ENCODE peak calls at places on chromosomes 5 and 9, in nine cellular contexts. S is uterus, Q is progenitor cell of endocrine pancreas, M is MM.1S, T is GM13976, V is brain microvascular endothelial cell, D is stomach, U is H9, O is SK-N-SH. J is an unnamed sample.

GRCh38 chr5:88287846-88288588 is 19.4 kb upstream of the TMEM161B start:
- DNase-seq in S (no peak), Q (no peak), M (no peak), T (no peak), V (no peak), D (no peak), U (no peak), O (no peak), J (no peak)

GRCh38 chr9:127786773-127787123 is 914 bp downstream of the CDK9 start:
- DNase-seq in S (no peak), Q (no peak), M (no peak), T (no peak), V (no peak), D (no peak), U (no peak), O (no peak), J (no peak)

GRCh38 chr9:134041649-134041962 is 16.3 kb downstream of the BRD3OS start:
- DNase-seq in S (no peak), Q (no peak), M (no peak), T (no peak), V (no peak), D (no peak), U (no peak), O (no peak), J (no peak)

GRCh38 chr5:112933651-112934365 is 11.8 kb upstream of the REEP5 start:
- DNase-seq in S (no peak), Q (no peak), M (no peak), T (no peak), V (no peak), D (no peak), U (no peak), O (no peak), J (no peak)

GRCh38 chr5:157455057-157455456 is 5.0 kb upstream of the NIPAL4 start:
- DNase-seq in S (no peak), Q (no peak), M (no peak), T (no peak), V (no peak), D (no peak), U (peak), O (no peak), J (no peak)

GRCh38 chr5:40361378-40361777 is 318.3 kb upstream of the PTGER4 start:
- DNase-seq in S (no peak), Q (no peak), M (no peak), T (no peak), V (no peak), D (no peak), U (no peak), O (no peak), J (no peak)

GRCh38 chr5:141050622-141051525 is at the start of gene PCDHB1:
- DNase-seq in S (no peak), Q (no peak), M (no peak), T (no peak), V (no peak), D (no peak), U (peak), O (peak), J (peak)

GRCh38 chr9:104958756-104959155 is 30.8 kb upstream of the ABCA1 start:
- DNase-seq in S (no peak), Q (no peak), M (no peak), T (no peak), V (no peak), D (no peak), U (no peak), O (no peak), J (no peak)

GRCh38 chr5:135745897-135746500 is 88.5 kb upstream of the SLC25A48 start:
- DNase-seq in S (no peak), Q (no peak), M (no peak), T (no peak), V (no peak), D (no peak), U (peak), O (no peak), J (no peak)

GRCh38 chr9:127898433-127899199 is 787 bp downstream of the ST6GALNAC6 start:
- DNase-seq in S (peak), Q (no peak), M (no peak), T (peak), V (peak), D (no peak), U (peak), O (peak), J (peak)

GRCh38 chr9:93136011-93136440 is 2.0 kb upstream of the NINJ1 start:
- DNase-seq in S (no peak), Q (no peak), M (no peak), T (no peak), V (peak), D (no peak), U (no peak), O (no peak), J (no peak)

GRCh38 chr9:109926321-109926959 is 146.4 kb downstream of the PALM2AKAP2 start:
- DNase-seq in S (no peak), Q (no peak), M (no peak), T (no peak), V (no peak), D (no peak), U (no peak), O (no peak), J (no peak)

GRCh38 chr9:78519786-78520185 is 222.9 kb downstream of the PSAT1 start:
- DNase-seq in S (no peak), Q (no peak), M (no peak), T (no peak), V (no peak), D (no peak), U (no peak), O (no peak), J (no peak)

GRCh38 chr9:78144663-78145377 is 91.1 kb upstream of the CEP78 start:
- DNase-seq in S (no peak), Q (no peak), M (no peak), T (no peak), V (no peak), D (no peak), U (no peak), O (no peak), J (no peak)

GRCh38 chr5:142012792-142013388 is at the start of gene GNPDA1:
- DNase-seq in S (peak), Q (peak), M (peak), T (peak), V (peak), D (peak), U (peak), O (peak), J (peak)

GRCh38 chr9:111305914-111306313 is 24.1 kb downstream of the OR2K2 start:
- DNase-seq in S (no peak), Q (no peak), M (no peak), T (no peak), V (no peak), D (no peak), U (no peak), O (no peak), J (no peak)

GRCh38 chr5:129904102-129904666 is at the start of gene CHSY3:
- DNase-seq in S (peak), Q (peak), M (peak), T (peak), V (peak), D (peak), U (peak), O (peak), J (peak)

GRCh38 chr5:150764530-150764929 is 5.7 kb upstream of the DCTN4 start:
- DNase-seq in S (no peak), Q (no peak), M (no peak), T (no peak), V (no peak), D (no peak), U (no peak), O (no peak), J (no peak)

GRCh38 chr9:74497750-74498615 is 848 bp downstream of the RORB start:
- DNase-seq in S (no peak), Q (no peak), M (peak), T (peak), V (no peak), D (no peak), U (peak), O (peak), J (peak)

GRCh38 chr5:33968133-33969005 is 16.1 kb downstream of the SLC45A2 start:
- DNase-seq in S (no peak), Q (no peak), M (peak), T (no peak), V (no peak), D (no peak), U (no peak), O (peak), J (no peak)

GRCh38 chr9:136847065-136847826 is 2.0 kb upstream of the PHPT1 start:
- DNase-seq in S (no peak), Q (no peak), M (no peak), T (peak), V (peak), D (peak), U (peak), O (peak), J (peak)

GRCh38 chr9:20941177-20941690 is 90.2 kb downstream of the HACD4 start:
- DNase-seq in S (peak), Q (peak), M (peak), T (peak), V (peak), D (peak), U (peak), O (peak), J (no peak)

GRCh38 chr9:20754556-20754955 is 70.5 kb downstream of the FOCAD start:
- DNase-seq in S (no peak), Q (no peak), M (no peak), T (no peak), V (no peak), D (no peak), U (no peak), O (no peak), J (no peak)

GRCh38 chr9:82382887-82383616 is 394.5 kb downstream of the SPATA31D1 start:
- DNase-seq in S (no peak), Q (no peak), M (no peak), T (no peak), V (peak), D (no peak), U (no peak), O (no peak), J (no peak)

GRCh38 chr5:145982572-145983314 is 46.4 kb downstream of the SH3RF2 start:
- DNase-seq in S (no peak), Q (no peak), M (no peak), T (no peak), V (no peak), D (no peak), U (no peak), O (no peak), J (no peak)

GRCh38 chr5:133421394-133421793 is 190.9 kb downstream of the FSTL4 start:
- DNase-seq in S (no peak), Q (no peak), M (no peak), T (peak), V (peak), D (no peak), U (peak), O (peak), J (no peak)

GRCh38 chr9:17810728-17811634 is 232.1 kb downstream of the SH3GL2 start:
- DNase-seq in S (peak), Q (peak), M (peak), T (peak), V (peak), D (peak), U (no peak), O (peak), J (peak)

GRCh38 chr5:136981936-136982335 is 517.2 kb downstream of the SPOCK1 start:
- DNase-seq in S (no peak), Q (no peak), M (no peak), T (no peak), V (no peak), D (no peak), U (no peak), O (no peak), J (no peak)

GRCh38 chr9:9625248-9625647 is 987.6 kb downstream of the PTPRD start:
- DNase-seq in S (no peak), Q (no peak), M (no peak), T (no peak), V (no peak), D (no peak), U (no peak), O (no peak), J (no peak)

GRCh38 chr5:13664377-13664776 is 280.1 kb downstream of the DNAH5 start:
- DNase-seq in S (no peak), Q (no peak), M (no peak), T (no peak), V (peak), D (no peak), U (no peak), O (no peak), J (no peak)

GRCh38 chr5:95783661-95784060 is 38.9 kb downstream of the GLRX start:
- DNase-seq in S (no peak), Q (no peak), M (no peak), T (no peak), V (no peak), D (no peak), U (no peak), O (peak), J (no peak)
- TF ChIP-seq CTCF in S (no peak), Q (no peak), M (no peak), T (no peak), V (no peak), D (no peak), U (no peak), O (no peak), J (no peak)

GRCh38 chr9:404229-404628 is 189.6 kb downstream of the DOCK8 start:
- DNase-seq in S (no peak), Q (no peak), M (no peak), T (no peak), V (no peak), D (no peak), U (no peak), O (no peak), J (no peak)

DNA sequence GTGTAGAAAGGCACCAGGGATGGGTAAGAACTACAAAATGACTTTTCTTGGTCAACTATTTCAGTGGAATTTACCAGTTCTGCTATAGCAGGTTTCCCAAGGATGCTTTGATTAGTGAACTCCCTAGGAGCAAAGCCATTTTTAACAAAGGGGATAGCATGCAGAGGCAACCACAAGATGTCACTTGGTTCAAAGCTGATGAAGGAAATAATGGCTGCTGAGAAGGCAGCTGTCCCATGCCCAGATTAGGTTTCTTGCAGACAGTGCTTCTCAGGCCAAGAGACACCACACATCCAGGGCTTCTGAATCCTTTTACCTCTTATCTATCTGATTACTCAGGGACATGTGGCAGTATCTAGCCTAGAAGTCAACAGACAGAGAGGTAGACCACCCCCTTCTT is 192.6 kb downstream of the DOCK8 start:
- DNase-seq in S (no peak), Q (no peak), M (no peak), T (no peak), V (no peak), D (no peak), U (no peak), O (no peak), J (no peak)
- TF ChIP-seq CTCF in S (peak), Q (no peak), M (no peak), T (no peak), V (no peak), D (no peak), U (peak), O (no peak), J (no peak)

DNA sequence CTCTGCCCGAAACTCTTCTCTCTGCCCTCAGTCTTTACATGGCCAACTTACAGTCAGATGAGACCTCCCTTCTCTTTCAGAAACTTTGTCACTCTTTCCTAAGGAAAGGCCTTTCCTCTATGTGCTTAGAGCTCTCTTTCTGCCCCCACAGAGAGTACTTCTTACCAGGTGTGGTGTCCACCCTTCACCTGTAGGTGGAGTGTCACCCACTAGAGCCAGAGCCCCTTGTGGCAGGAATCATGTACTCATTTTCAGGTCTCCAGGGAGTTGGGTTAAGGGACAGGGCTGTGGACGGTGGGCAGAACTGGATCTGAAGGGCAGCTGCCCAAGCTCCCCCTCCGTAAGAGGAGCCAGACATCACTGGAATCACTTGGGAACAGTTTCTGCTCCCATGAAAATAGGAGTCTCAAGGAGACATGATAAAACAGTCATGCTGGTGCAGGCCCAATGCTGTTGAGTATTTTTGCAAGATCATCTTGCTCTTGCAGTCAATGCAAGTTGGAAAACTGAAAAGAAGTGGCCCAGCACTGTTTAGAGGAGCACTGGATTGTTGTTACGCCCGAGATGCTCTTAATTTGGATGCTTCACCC is 436.7 kb downstream of the ZSWIM6 start:
- DNase-seq in S (no peak), Q (peak), M (peak), T (peak), V (peak), D (peak), U (peak), O (peak), J (no peak)
- TF ChIP-seq CTCF in S (no peak), Q (peak), M (peak), T (peak), V (peak), D (peak), U (peak), O (peak), J (peak)

DNA sequence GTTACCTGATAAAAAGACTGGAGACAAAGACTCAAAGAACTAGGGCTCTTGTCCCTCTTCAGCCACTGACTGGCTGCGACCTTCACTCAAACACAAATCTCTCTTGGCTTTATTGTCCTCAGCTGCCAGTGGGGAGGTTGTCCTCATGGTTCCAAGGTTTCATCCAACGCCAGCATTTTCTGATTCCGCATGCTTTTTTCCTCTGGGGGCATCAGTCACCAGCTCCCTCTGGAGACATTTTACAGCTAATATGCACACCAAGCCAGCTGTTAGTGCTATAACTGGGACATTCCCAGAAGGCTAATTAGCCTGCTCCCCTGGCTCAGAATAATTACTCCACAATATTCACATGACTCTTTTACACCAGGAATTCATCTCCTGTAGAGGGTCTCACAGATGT is 193.5 kb upstream of the ANKRD55 start:
- DNase-seq in S (no peak), Q (no peak), M (no peak), T (no peak), V (no peak), D (no peak), U (no peak), O (no peak), J (no peak)
- TF ChIP-seq CTCF in S (no peak), Q (no peak), M (no peak), T (no peak), V (no peak), D (no peak), U (no peak), O (no peak), J (no peak)

GRCh38 chr9:115849679-115850412 is 303.7 kb upstream of the PAPPA start:
- DNase-seq in S (no peak), Q (no peak), M (peak), T (no peak), V (no peak), D (peak), U (no peak), O (no peak), J (no peak)
- TF ChIP-seq CTCF in S (no peak), Q (no peak), M (no peak), T (no peak), V (no peak), D (no peak), U (no peak), O (no peak), J (no peak)

GRCh38 chr9:107039546-107039945 is 176.6 kb downstream of the ZNF462 start:
- DNase-seq in S (no peak), Q (no peak), M (no peak), T (no peak), V (peak), D (no peak), U (no peak), O (no peak), J (no peak)

GRCh38 chr9:107044872-107045271 is 181.9 kb downstream of the ZNF462 start:
- DNase-seq in S (no peak), Q (no peak), M (no peak), T (no peak), V (no peak), D (no peak), U (no peak), O (no peak), J (no peak)

GRCh38 chr9:107049046-107049824 is 186.3 kb downstream of the ZNF462 start:
- DNase-seq in S (no peak), Q (no peak), M (no peak), T (no peak), V (no peak), D (no peak), U (peak), O (no peak), J (no peak)

GRCh38 chr9:107046692-107047091 is 183.7 kb downstream of the ZNF462 start:
- DNase-seq in S (no peak), Q (no peak), M (peak), T (no peak), V (no peak), D (no peak), U (no peak), O (no peak), J (no peak)

GRCh38 chr9:107043886-107044285 is 180.9 kb downstream of the ZNF462 start:
- DNase-seq in S (no peak), Q (no peak), M (no peak), T (no peak), V (no peak), D (no peak), U (no peak), O (no peak), J (no peak)
- TF ChIP-seq CTCF in S (peak), Q (no peak), M (no peak), T (no peak), V (no peak), D (no peak), U (no peak), O (no peak), J (no peak)

GRCh38 chr5:60349891-60350415 is 350.0 kb downstream of the DEPDC1B start:
- DNase-seq in S (no peak), Q (no peak), M (no peak), T (no peak), V (no peak), D (no peak), U (no peak), O (no peak), J (no peak)
- TF ChIP-seq CTCF in S (no peak), Q (no peak), M (no peak), T (no peak), V (no peak), D (no peak), U (no peak), O (no peak), J (no peak)

J was measured in mesothelial cell of epicardium.